ENCODE peak calls at places on chromosomes 16 and 17, in six cellular contexts. A is breast epithelium, L is gastrocnemius medialis, G is ovary, S is uterus, H is upper lobe of left lung. E is an unnamed sample. For H3K36me3, the result is how much of the 10 kb centered on the place peaks cover.

GRCh38 chr17:38590988-38591758 is 14.6 kb downstream of the SRCIN1 start:
- DNase-seq in A (peak), L (no peak), G (no peak), S (no peak), H (peak), E (no peak)

GRCh38 chr16:68229431-68230175 is 6.3 kb downstream of the ESRP2 start:
- DNase-seq in A (no peak), L (no peak), G (peak), S (peak), H (no peak), E (peak)

GRCh38 chr16:56643080-56643778 is 4.8 kb downstream of the MT1A start:
- DNase-seq in A (peak), L (peak), G (no peak), S (peak), H (peak), E (peak)

GRCh38 chr17:58302171-58302918 is 21.6 kb upstream of the MPO start:
- DNase-seq in A (peak), L (no peak), G (no peak), S (no peak), H (no peak), E (peak)

GRCh38 chr17:69961488-69962145 is 113.4 kb upstream of the KCNJ16 start:
- DNase-seq in A (no peak), L (peak), G (peak), S (no peak), H (no peak), E (peak)

GRCh38 chr17:70642059-70642458 is 472.7 kb downstream of the KCNJ2 start:
- DNase-seq in A (no peak), L (no peak), G (no peak), S (no peak), H (no peak), E (no peak)

GRCh38 chr16:50466170-50466569 is 82.0 kb upstream of the NKD1 start:
- DNase-seq in A (no peak), L (no peak), G (no peak), S (no peak), H (peak), E (no peak)

GRCh38 chr17:60524463-60525346 is 1.3 kb downstream of the APPBP2 start:
- DNase-seq in A (no peak), L (no peak), G (no peak), S (no peak), H (no peak), E (no peak)

GRCh38 chr17:30573603-30574175 is 96.5 kb downstream of the GOSR1 start:
- DNase-seq in A (no peak), L (no peak), G (no peak), S (no peak), H (no peak), E (no peak)

GRCh38 chr17:72393553-72393952 is 272.7 kb downstream of the SOX9 start:
- DNase-seq in A (no peak), L (no peak), G (no peak), S (no peak), H (no peak), E (no peak)

DNA sequence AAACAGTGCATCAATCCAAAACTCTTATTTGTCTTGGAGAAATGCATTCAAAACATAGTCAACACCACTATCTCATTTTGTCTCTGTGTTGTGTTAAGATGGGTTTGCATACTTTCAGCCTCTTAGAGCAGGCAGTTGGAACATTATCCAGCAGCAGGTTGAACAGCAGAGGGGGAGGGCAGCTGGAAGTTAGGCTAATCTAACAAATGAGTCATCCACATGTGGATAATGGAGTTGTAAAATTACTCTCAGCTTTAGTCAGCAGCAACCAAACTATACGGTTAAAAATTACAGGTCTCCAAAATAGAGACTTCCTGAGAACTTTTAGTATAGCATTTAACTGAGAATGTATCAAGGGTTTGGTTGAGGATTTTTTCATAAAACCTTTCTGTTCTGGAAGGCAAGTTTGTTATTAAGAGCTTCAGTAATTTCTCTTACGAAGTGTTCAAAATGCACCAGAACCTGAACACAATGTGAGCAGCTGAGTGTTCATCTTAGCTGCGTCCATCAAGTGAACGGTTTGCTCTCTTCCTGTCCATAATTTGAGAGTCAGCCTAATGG is 46.3 kb downstream of the PRKCA start:
- DNase-seq in A (no peak), L (peak), G (peak), S (peak), H (peak), E (peak)
- TF ChIP-seq CTCF in A (no peak), L (no peak), G (no peak), S (no peak), H (no peak), E (no peak)

DNA sequence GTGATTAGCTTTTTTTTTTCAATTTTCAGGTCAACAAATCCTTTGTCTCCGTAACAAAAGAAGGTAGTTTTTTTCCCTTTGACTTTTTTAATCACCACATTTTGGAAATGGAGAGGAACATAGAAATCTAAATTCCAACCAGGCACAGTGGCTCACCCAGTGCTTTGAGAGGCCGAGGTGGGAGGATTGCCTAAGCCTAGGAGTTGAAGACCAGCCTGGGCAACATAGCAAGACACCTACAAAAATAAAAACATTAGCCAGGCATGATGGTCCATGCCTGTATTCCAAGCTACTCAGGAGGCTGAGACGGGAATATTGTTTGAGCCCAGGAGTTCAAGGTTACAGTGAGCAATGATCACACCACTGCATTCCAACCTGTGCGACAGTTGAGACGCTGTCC is 5.7 kb downstream of the PSMD7 start:
- DNase-seq in A (no peak), L (no peak), G (no peak), S (no peak), H (no peak), E (no peak)
- H3K36me3 ChIP-seq in A (under half), L (under half), G (under half), S (under half), H (half or more), E (half or more)

DNA sequence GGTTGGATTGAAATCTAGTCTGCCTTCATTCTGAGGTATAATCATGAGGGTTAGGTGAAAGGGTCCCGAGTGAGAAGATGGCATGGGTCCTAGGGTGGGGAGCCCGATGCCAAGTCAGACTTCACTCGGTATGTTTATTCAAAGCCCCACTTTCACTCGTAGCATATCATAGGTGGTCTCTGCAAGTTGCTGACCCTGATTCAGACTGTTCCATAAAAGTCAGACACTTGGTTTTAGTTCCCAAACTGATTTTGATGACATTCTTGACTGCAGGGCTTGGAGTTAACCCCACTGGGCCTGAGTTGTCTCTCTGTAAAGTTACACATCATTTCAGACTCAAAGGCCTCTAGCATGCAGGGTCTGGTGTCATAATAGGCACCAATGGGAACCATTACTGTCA is 17.8 kb downstream of the HAPSTR1 start:
- DNase-seq in A (no peak), L (no peak), G (no peak), S (no peak), H (no peak), E (no peak)
- TF ChIP-seq POLR2A in A (no peak), L (no peak), G (no peak), S (no peak), H (no peak), E (no peak)

GRCh38 chr16:88982286-88983084 is 5.5 kb upstream of the CBFA2T3 start:
- DNase-seq in A (no peak), L (no peak), G (no peak), S (no peak), H (no peak), E (no peak)

GRCh38 chr16:88985521-88985920 is 8.5 kb upstream of the CBFA2T3 start:
- DNase-seq in A (no peak), L (no peak), G (no peak), S (no peak), H (no peak), E (no peak)

GRCh38 chr16:88979616-88980015 is 2.6 kb upstream of the CBFA2T3 start:
- DNase-seq in A (no peak), L (no peak), G (no peak), S (no peak), H (no peak), E (no peak)

GRCh38 chr16:88983157-88983556 is 6.2 kb upstream of the CBFA2T3 start:
- DNase-seq in A (no peak), L (no peak), G (no peak), S (no peak), H (no peak), E (no peak)

GRCh38 chr16:88983771-88984687 is 7.0 kb upstream of the CBFA2T3 start:
- DNase-seq in A (no peak), L (no peak), G (no peak), S (no peak), H (no peak), E (no peak)
- TF ChIP-seq CTCF in A (no peak), L (no peak), G (no peak), S (no peak), H (no peak), E (no peak)

GRCh38 chr17:50989149-50989548 is 123.0 kb upstream of the TOB1 start:
- DNase-seq in A (no peak), L (no peak), G (no peak), S (no peak), H (no peak), E (no peak)
- H3K36me3 ChIP-seq in A (under half), L (under half), G (under half), S (under half), H (half or more), E (half or more)

GRCh38 chr16:85304337-85304736 is 192.1 kb upstream of the CIBAR2 start:
- DNase-seq in A (no peak), L (no peak), G (no peak), S (no peak), H (no peak), E (no peak)

GRCh38 chr16:85307552-85308364 is 195.5 kb upstream of the CIBAR2 start:
- DNase-seq in A (no peak), L (no peak), G (no peak), S (no peak), H (no peak), E (no peak)

GRCh38 chr16:85308585-85309540 is 196.6 kb upstream of the CIBAR2 start:
- DNase-seq in A (no peak), L (no peak), G (no peak), S (no peak), H (no peak), E (no peak)

GRCh38 chr16:85306793-85307551 is 194.7 kb upstream of the CIBAR2 start:
- DNase-seq in A (no peak), L (no peak), G (no peak), S (no peak), H (no peak), E (no peak)

DNA sequence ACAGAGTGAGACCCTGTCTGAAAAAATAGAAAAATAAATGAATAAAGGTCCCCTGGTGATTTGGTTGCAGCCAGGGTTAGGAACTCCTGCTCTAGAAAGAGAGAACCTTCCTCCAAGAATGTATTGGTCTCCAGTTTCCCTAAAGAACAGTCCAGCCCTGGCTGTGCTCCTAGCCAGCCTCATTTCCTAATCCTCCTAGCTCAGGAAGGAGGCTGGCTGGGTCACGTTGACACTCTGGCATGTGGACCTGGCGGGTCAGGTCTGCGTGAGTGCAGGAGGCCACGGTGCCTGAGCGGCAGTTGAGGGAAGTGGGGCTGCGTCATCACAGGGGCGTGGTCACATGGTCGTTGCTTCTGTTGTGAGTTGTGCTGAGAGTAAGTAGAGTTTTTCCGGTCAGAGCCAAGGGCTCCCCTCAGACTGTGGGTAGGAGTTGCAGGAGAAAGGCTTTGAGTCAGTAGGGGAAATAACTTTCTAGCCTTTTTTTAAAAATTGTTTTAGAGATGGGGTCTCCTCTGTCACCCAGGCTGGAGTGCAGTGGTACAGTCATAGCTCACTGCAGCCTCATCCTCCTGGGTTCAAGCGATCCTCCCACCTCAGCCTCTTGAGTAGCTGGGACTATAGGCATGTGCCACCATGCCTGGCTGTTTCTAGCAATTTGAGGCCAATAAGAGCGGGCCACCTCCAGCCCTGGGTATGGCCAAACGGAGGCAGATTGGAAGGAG is 194.0 kb upstream of the CIBAR2 start:
- DNase-seq in A (peak), L (peak), G (peak), S (peak), H (peak), E (peak)
- TF ChIP-seq POLR2A in A (no peak), L (peak), G (no peak), S (no peak), H (peak), E (no peak)

DNA sequence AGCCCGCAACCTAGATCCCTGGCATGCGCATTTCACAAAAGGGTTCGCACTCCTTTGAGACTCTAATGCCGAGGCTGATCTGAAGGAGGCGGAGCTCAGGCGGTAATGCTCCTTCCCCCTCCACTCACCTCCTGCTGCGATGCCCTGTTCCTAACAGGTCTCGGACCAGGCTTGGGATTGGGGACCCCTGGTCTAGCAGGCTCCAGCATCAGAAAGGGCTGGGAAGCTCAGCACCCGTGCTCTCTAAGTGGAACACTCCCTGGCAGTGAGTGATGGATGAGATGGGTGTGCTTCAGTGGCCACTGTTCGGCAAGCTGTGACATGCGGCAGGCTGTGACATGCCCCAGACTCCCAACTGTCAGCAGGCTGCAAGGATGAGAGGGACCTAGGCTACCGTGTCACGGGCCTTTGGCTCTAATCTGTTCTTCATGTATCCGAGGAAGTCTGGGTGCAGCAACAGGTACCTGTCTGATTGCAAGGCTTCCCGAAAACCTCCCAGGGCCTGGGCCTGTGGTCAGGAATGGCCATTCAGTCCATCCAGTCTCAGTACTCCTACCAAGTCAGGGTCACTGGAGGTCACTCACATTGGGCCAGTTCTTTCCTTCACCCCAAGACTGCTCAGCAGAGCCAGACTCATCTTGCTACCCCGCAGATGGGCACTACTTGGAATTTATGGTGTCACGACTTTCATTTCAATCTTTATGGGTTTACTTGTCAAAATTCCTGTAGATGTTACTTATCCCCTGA is 1.3 kb upstream of the ST6GALNAC2 start:
- DNase-seq in A (no peak), L (no peak), G (no peak), S (no peak), H (no peak), E (no peak)
- TF ChIP-seq CTCF in A (no peak), L (no peak), G (no peak), S (no peak), H (no peak), E (no peak)

E was measured in stomach.